ENCODE peak calls at places on chromosomes 16 and 17, in eight cellular contexts. One of them, this sample, is unnamed.

GRCh38 chr17:2782030-2782429 is 14.2 kb upstream of the RAP1GAP2 start:
- DNase-seq in SK-N-DZ: no peak
- DNase-seq in stimulated activated CD4-positive, alpha-beta T cell treated with anti-CD3 and anti-CD28 coated beads, Interleukin-1b, Interleukin-23, amount 100 ng/mL, for 48 hours: no peak
- DNase-seq in iPS DF 19.7: no peak
- DNase-seq in T-helper 2 cell: no peak
- DNase-seq in NCI-H187: no peak
- DNase-seq in erythroblast: no peak
- DNase-seq in iPS DF 6.9: no peak
- DNase-seq in this sample: no peak

GRCh38 chr16:8568231-8568617 is 22.1 kb downstream of the TMEM114 start:
- DNase-seq in SK-N-DZ: no peak
- DNase-seq in stimulated activated CD4-positive, alpha-beta T cell treated with anti-CD3 and anti-CD28 coated beads, Interleukin-1b, Interleukin-23, amount 100 ng/mL, for 48 hours: no peak
- DNase-seq in iPS DF 19.7: no peak
- DNase-seq in T-helper 2 cell: no peak
- DNase-seq in NCI-H187: no peak
- DNase-seq in erythroblast: peak; percentile 30
- DNase-seq in iPS DF 6.9: no peak
- DNase-seq in this sample: peak; percentile 13

GRCh38 chr17:1929896-1930750 is 95.0 kb downstream of the RTN4RL1 start:
- DNase-seq in SK-N-DZ: no peak
- DNase-seq in stimulated activated CD4-positive, alpha-beta T cell treated with anti-CD3 and anti-CD28 coated beads, Interleukin-1b, Interleukin-23, amount 100 ng/mL, for 48 hours: no peak
- DNase-seq in iPS DF 19.7: no peak
- DNase-seq in T-helper 2 cell: no peak
- DNase-seq in NCI-H187: no peak
- DNase-seq in erythroblast: no peak
- DNase-seq in iPS DF 6.9: no peak
- DNase-seq in this sample: no peak

GRCh38 chr17:72152392-72152727 is 31.5 kb downstream of the SOX9 start:
- DNase-seq in SK-N-DZ: no peak
- DNase-seq in stimulated activated CD4-positive, alpha-beta T cell treated with anti-CD3 and anti-CD28 coated beads, Interleukin-1b, Interleukin-23, amount 100 ng/mL, for 48 hours: no peak
- DNase-seq in iPS DF 19.7: no peak
- DNase-seq in T-helper 2 cell: no peak
- DNase-seq in NCI-H187: no peak
- DNase-seq in erythroblast: no peak
- DNase-seq in iPS DF 6.9: no peak
- DNase-seq in this sample: no peak

GRCh38 chr16:87621976-87622713 is 19.8 kb downstream of the JPH3 start:
- DNase-seq in SK-N-DZ: no peak
- DNase-seq in stimulated activated CD4-positive, alpha-beta T cell treated with anti-CD3 and anti-CD28 coated beads, Interleukin-1b, Interleukin-23, amount 100 ng/mL, for 48 hours: no peak
- DNase-seq in iPS DF 19.7: no peak
- DNase-seq in T-helper 2 cell: no peak
- DNase-seq in NCI-H187: no peak
- DNase-seq in erythroblast: no peak
- DNase-seq in iPS DF 6.9: no peak
- DNase-seq in this sample: no peak

GRCh38 chr17:82424001-82424862 is 5.8 kb upstream of the OGFOD3 start:
- DNase-seq in SK-N-DZ: no peak
- DNase-seq in stimulated activated CD4-positive, alpha-beta T cell treated with anti-CD3 and anti-CD28 coated beads, Interleukin-1b, Interleukin-23, amount 100 ng/mL, for 48 hours: peak; percentile 61
- DNase-seq in iPS DF 19.7: no peak
- DNase-seq in T-helper 2 cell: peak; percentile 72
- DNase-seq in NCI-H187: no peak
- DNase-seq in erythroblast: peak; percentile 76
- DNase-seq in iPS DF 6.9: no peak
- DNase-seq in this sample: peak; percentile 77

GRCh38 chr17:12808723-12809122 is 19.4 kb downstream of the ARHGAP44 start:
- DNase-seq in SK-N-DZ: no peak
- DNase-seq in stimulated activated CD4-positive, alpha-beta T cell treated with anti-CD3 and anti-CD28 coated beads, Interleukin-1b, Interleukin-23, amount 100 ng/mL, for 48 hours: no peak
- DNase-seq in iPS DF 19.7: no peak
- DNase-seq in T-helper 2 cell: no peak
- DNase-seq in NCI-H187: no peak
- DNase-seq in erythroblast: no peak
- DNase-seq in iPS DF 6.9: no peak
- DNase-seq in this sample: no peak

GRCh38 chr17:44200478-44201155 is 933 bp upstream of the ATXN7L3 start:
- DNase-seq in SK-N-DZ: peak; percentile 76
- DNase-seq in stimulated activated CD4-positive, alpha-beta T cell treated with anti-CD3 and anti-CD28 coated beads, Interleukin-1b, Interleukin-23, amount 100 ng/mL, for 48 hours: no peak
- DNase-seq in iPS DF 19.7: no peak
- DNase-seq in T-helper 2 cell: no peak
- DNase-seq in NCI-H187: no peak
- DNase-seq in erythroblast: no peak
- DNase-seq in iPS DF 6.9: no peak
- DNase-seq in this sample: no peak

GRCh38 chr17:68260051-68260762 is 12.4 kb downstream of the AMZ2 start:
- DNase-seq in SK-N-DZ: no peak
- DNase-seq in stimulated activated CD4-positive, alpha-beta T cell treated with anti-CD3 and anti-CD28 coated beads, Interleukin-1b, Interleukin-23, amount 100 ng/mL, for 48 hours: no peak
- DNase-seq in iPS DF 19.7: no peak
- DNase-seq in T-helper 2 cell: no peak
- DNase-seq in NCI-H187: no peak
- DNase-seq in erythroblast: no peak
- DNase-seq in iPS DF 6.9: no peak
- DNase-seq in this sample: no peak

GRCh38 chr16:49548571-49548970 is 175.0 kb downstream of the C16orf78 start:
- DNase-seq in SK-N-DZ: no peak
- DNase-seq in stimulated activated CD4-positive, alpha-beta T cell treated with anti-CD3 and anti-CD28 coated beads, Interleukin-1b, Interleukin-23, amount 100 ng/mL, for 48 hours: no peak
- DNase-seq in iPS DF 19.7: no peak
- DNase-seq in T-helper 2 cell: no peak
- DNase-seq in NCI-H187: no peak
- DNase-seq in erythroblast: no peak
- DNase-seq in iPS DF 6.9: no peak
- DNase-seq in this sample: no peak

GRCh38 chr17:56808503-56808902 is 25.2 kb downstream of the C17orf67 start:
- DNase-seq in SK-N-DZ: no peak
- DNase-seq in stimulated activated CD4-positive, alpha-beta T cell treated with anti-CD3 and anti-CD28 coated beads, Interleukin-1b, Interleukin-23, amount 100 ng/mL, for 48 hours: no peak
- DNase-seq in iPS DF 19.7: no peak
- DNase-seq in T-helper 2 cell: no peak
- DNase-seq in NCI-H187: no peak
- DNase-seq in erythroblast: no peak
- DNase-seq in iPS DF 6.9: no peak
- DNase-seq in this sample: no peak

GRCh38 chr16:85382717-85383118 is 230.4 kb upstream of the GSE1 start:
- DNase-seq in SK-N-DZ: no peak
- DNase-seq in stimulated activated CD4-positive, alpha-beta T cell treated with anti-CD3 and anti-CD28 coated beads, Interleukin-1b, Interleukin-23, amount 100 ng/mL, for 48 hours: no peak
- DNase-seq in iPS DF 19.7: no peak
- DNase-seq in T-helper 2 cell: no peak
- DNase-seq in NCI-H187: no peak
- DNase-seq in erythroblast: peak; percentile 48
- DNase-seq in iPS DF 6.9: no peak
- DNase-seq in this sample: no peak

GRCh38 chr17:64005734-64006167 is 7.6 kb downstream of the PRR29 start:
- DNase-seq in SK-N-DZ: no peak
- DNase-seq in stimulated activated CD4-positive, alpha-beta T cell treated with anti-CD3 and anti-CD28 coated beads, Interleukin-1b, Interleukin-23, amount 100 ng/mL, for 48 hours: no peak
- DNase-seq in iPS DF 19.7: no peak
- DNase-seq in T-helper 2 cell: no peak
- DNase-seq in NCI-H187: no peak
- DNase-seq in erythroblast: peak; percentile 76
- DNase-seq in iPS DF 6.9: no peak
- DNase-seq in this sample: no peak

GRCh38 chr16:77289331-77289809 is 90.2 kb downstream of the SYCE1L start:
- DNase-seq in SK-N-DZ: peak; percentile 97
- DNase-seq in stimulated activated CD4-positive, alpha-beta T cell treated with anti-CD3 and anti-CD28 coated beads, Interleukin-1b, Interleukin-23, amount 100 ng/mL, for 48 hours: no peak
- DNase-seq in iPS DF 19.7: no peak
- DNase-seq in T-helper 2 cell: no peak
- DNase-seq in NCI-H187: no peak
- DNase-seq in erythroblast: no peak
- DNase-seq in iPS DF 6.9: no peak
- DNase-seq in this sample: no peak

This sample was measured in activated CD4-positive, alpha-beta memory T cell treated with anti-CD3 and anti-CD28 coated beads for 36 hours.